ENCODE peak calls at places on chromosomes 4 and X, in ten cellular contexts. F is tibial nerve, K is Peyer's patch, L is H9, B is sigmoid colon, A is IMR-90, Q is fibroblast of lung, S is kidney, J is heart right ventricle, C is MM.1S. E is an unnamed sample. For H3K4me1, the result is how much of the 10 kb centered on the place peaks cover.

GRCh38 chrX:56728321-56728720 is 722 bp upstream of the NBDY start:
- DNase-seq in J (no peak), A (no peak), B (no peak), S (no peak), Q (peak), K (no peak), F (no peak), C (peak), L (no peak), E (no peak)

GRCh38 chr4:120049732-120050494 is 16.7 kb downstream of the MAD2L1 start:
- DNase-seq in S (peak), J (peak), K (peak), F (peak), C (peak), B (peak), L (peak), A (peak), Q (peak), E (peak)

GRCh38 chr4:80931645-80932215 is 98.8 kb upstream of the BMP3 start:
- DNase-seq in A (no peak), F (no peak), S (no peak), L (no peak), J (no peak), C (no peak), B (no peak), K (no peak), Q (peak), E (no peak)

GRCh38 chr4:48360285-48360965 is 19.1 kb downstream of the SLAIN2 start:
- DNase-seq in S (no peak), J (no peak), K (no peak), Q (peak), B (no peak), L (no peak), C (no peak), F (no peak), A (peak), E (no peak)

GRCh38 chr4:81085291-81085690 is 54.8 kb downstream of the BMP3 start:
- DNase-seq in L (no peak), K (no peak), J (no peak), F (no peak), Q (no peak), A (no peak), C (no peak), S (no peak), B (no peak), E (no peak)

GRCh38 chr4:104815593-104816156 is 321.0 kb upstream of the CXXC4 start:
- DNase-seq in A (no peak), B (no peak), C (no peak), K (no peak), J (no peak), Q (peak), S (no peak), L (no peak), F (no peak), E (no peak)

GRCh38 chr4:2878346-2878745 is 34.7 kb downstream of the ADD1 start:
- DNase-seq in Q (no peak), B (no peak), L (no peak), S (peak), J (no peak), A (no peak), C (no peak), F (no peak), K (no peak), E (no peak)

GRCh38 chr4:18733956-18734872 is 712.7 kb upstream of the LCORL start:
- DNase-seq in B (no peak), K (no peak), Q (no peak), C (no peak), A (no peak), S (no peak), L (no peak), F (no peak), J (peak), E (no peak)

GRCh38 chr4:72084587-72085011 is 52.8 kb downstream of the NPFFR2 start:
- DNase-seq in Q (peak), L (no peak), S (no peak), F (no peak), A (no peak), B (no peak), K (no peak), J (no peak), C (no peak), E (no peak)

GRCh38 chrX:30302957-30303356 is 6.2 kb downstream of the NR0B1 start:
- DNase-seq in F (no peak), C (no peak), Q (no peak), L (no peak), S (no peak), K (no peak), B (no peak), A (no peak), J (peak), E (no peak)

GRCh38 chr4:162116085-162116784 is 47.6 kb downstream of the FSTL5 start:
- DNase-seq in F (no peak), K (no peak), A (no peak), C (no peak), Q (no peak), J (no peak), S (no peak), L (peak), B (no peak), E (no peak)

GRCh38 chrX:130103605-130104004 is 6.7 kb downstream of the ELF4 start:
- DNase-seq in K (no peak), C (no peak), F (no peak), B (no peak), S (peak), L (no peak), J (no peak), Q (no peak), A (no peak), E (no peak)

GRCh38 chr4:70715097-70715496 is 6.7 kb upstream of the RUFY3 start:
- DNase-seq in L (no peak), S (no peak), B (no peak), A (peak), J (no peak), C (no peak), F (no peak), K (no peak), Q (peak), E (no peak)

GRCh38 chrX:99371976-99372595 is 1038.0 kb downstream of the PCDH19 start:
- DNase-seq in A (no peak), L (no peak), S (peak), K (no peak), B (peak), Q (no peak), J (no peak), F (no peak), C (no peak), E (peak)

GRCh38 chr4:14897217-14897616 is 105.1 kb upstream of the CPEB2 start:
- DNase-seq in L (no peak), J (no peak), S (no peak), C (no peak), A (no peak), B (no peak), Q (no peak), F (no peak), K (no peak), E (no peak)

GRCh38 chrX:155179343-155179997 is 36.8 kb upstream of the VBP1 start:
- DNase-seq in F (no peak), C (peak), K (no peak), J (no peak), L (no peak), A (no peak), S (no peak), Q (no peak), B (no peak), E (no peak)
- TF ChIP-seq CTCF in F (no peak), C (peak), K (no peak), J (peak), L (no peak), A (no peak), S (no peak), Q (no peak), B (no peak), E (no peak)

GRCh38 chr4:110163327-110164070 is 34.9 kb downstream of the ELOVL6 start:
- DNase-seq in A (peak), J (no peak), S (no peak), K (no peak), C (no peak), Q (peak), F (no peak), L (no peak), B (no peak), E (no peak)

GRCh38 chr4:110160616-110161015 is 37.8 kb downstream of the ELOVL6 start:
- DNase-seq in S (no peak), Q (no peak), J (no peak), A (no peak), L (no peak), C (no peak), B (no peak), F (no peak), K (no peak), E (no peak)

GRCh38 chr4:110164856-110165255 is 33.6 kb downstream of the ELOVL6 start:
- DNase-seq in B (no peak), C (no peak), S (no peak), J (no peak), A (no peak), L (no peak), F (no peak), Q (no peak), K (no peak), E (no peak)

GRCh38 chr4:110165382-110166285 is 32.8 kb downstream of the ELOVL6 start:
- DNase-seq in Q (peak), B (no peak), K (no peak), J (no peak), L (no peak), S (no peak), A (peak), C (peak), F (no peak), E (no peak)

GRCh38 chr4:110164251-110164650 is 34.2 kb downstream of the ELOVL6 start:
- DNase-seq in S (no peak), L (no peak), A (peak), B (no peak), C (no peak), F (no peak), K (no peak), Q (peak), J (no peak), E (no peak)
- H3K27ac ChIP-seq in S (no peak), L (no peak), A (peak), B (no peak), C (no peak), F (no peak), K (no peak), Q (peak), J (no peak), E (no peak)

GRCh38 chrX:107734646-107735045 is 40.9 kb downstream of the TSC22D3 start:
- DNase-seq in F (no peak), B (no peak), K (no peak), C (no peak), A (no peak), L (no peak), J (no peak), Q (no peak), S (no peak), E (no peak)

GRCh38 chrX:107730991-107731766 is 44.4 kb downstream of the TSC22D3 start:
- DNase-seq in L (no peak), K (no peak), J (no peak), S (no peak), A (peak), F (no peak), C (no peak), B (no peak), Q (peak), E (peak)

GRCh38 chrX:107736781-107737531 is 38.6 kb downstream of the TSC22D3 start:
- DNase-seq in Q (no peak), K (no peak), S (no peak), C (no peak), F (no peak), A (no peak), B (no peak), L (peak), J (no peak), E (peak)

GRCh38 chrX:107731831-107732502 is 43.6 kb downstream of the TSC22D3 start:
- DNase-seq in B (peak), S (peak), C (no peak), F (peak), J (peak), K (peak), L (peak), Q (peak), A (peak), E (peak)

GRCh38 chrX:107733686-107734085 is 41.9 kb downstream of the TSC22D3 start:
- DNase-seq in S (no peak), F (no peak), Q (no peak), A (no peak), B (no peak), J (no peak), L (no peak), C (no peak), K (no peak), E (peak)
- H3K4me1 ChIP-seq in S (under half), F (under half), Q (under half), A (under half), B (under half), J (half or more), L (under half), C (under half), K (under half), E (under half)

GRCh38 chr4:121054373-121054772 is 18.0 kb downstream of the NDNF start:
- DNase-seq in A (no peak), Q (no peak), C (no peak), S (no peak), L (no peak), J (no peak), K (no peak), F (no peak), B (no peak), E (no peak)

GRCh38 chr4:121053601-121054143 is 18.7 kb downstream of the NDNF start:
- DNase-seq in B (no peak), K (no peak), A (no peak), Q (peak), C (peak), F (no peak), S (no peak), L (no peak), J (no peak), E (no peak)

GRCh38 chr4:121048165-121048564 is 24.2 kb downstream of the NDNF start:
- DNase-seq in Q (no peak), S (no peak), L (no peak), C (no peak), F (no peak), A (no peak), J (no peak), K (no peak), B (no peak), E (no peak)

GRCh38 chr4:121049072-121049599 is 23.2 kb downstream of the NDNF start:
- DNase-seq in C (no peak), L (no peak), S (no peak), K (no peak), B (no peak), Q (peak), J (no peak), F (no peak), A (no peak), E (no peak)

DNA sequence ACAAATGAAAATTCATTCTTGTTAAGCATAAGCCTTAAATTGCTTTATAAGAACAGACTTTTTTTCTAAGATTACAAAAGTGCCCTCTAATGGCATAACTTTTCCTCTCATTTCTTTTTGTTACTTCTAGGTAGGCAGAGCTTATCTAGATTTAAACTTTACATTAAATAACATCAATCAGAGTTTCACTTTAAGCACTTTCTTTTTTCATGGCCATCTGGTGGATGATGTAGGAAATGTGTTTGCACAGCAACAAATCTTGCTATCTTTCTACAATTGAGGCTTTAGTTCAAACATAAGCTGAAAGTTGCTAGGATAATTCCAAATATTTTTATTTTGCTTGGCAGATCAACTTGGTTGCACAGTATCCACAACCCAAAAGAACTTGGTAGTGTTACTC is 22.1 kb downstream of the NDNF start:
- DNase-seq in L (no peak), S (no peak), Q (peak), B (no peak), K (no peak), J (no peak), F (no peak), A (no peak), C (peak), E (no peak)
- TF ChIP-seq CTCF in L (peak), S (no peak), Q (peak), B (no peak), K (peak), J (peak), F (no peak), A (peak), C (peak), E (no peak)

DNA sequence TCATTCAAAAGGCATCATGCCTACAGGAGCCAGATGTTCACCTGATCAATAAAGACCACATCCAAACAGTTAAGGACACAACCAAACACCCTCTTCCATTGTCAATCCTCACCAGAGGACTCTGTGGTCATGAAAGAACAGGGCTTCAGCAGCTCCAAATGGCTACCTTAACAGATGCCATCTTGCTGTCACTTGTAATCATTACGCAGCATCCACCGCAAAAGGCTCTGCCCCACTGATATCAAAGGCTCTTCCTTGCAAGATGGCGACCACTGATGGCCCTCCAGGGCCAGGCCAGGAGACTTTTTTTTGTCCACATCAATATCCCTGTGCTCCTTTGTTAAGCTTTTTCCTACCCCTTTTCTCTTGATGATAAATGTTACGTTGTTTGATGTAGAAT is 157.4 kb downstream of the DHRSX start:
- DNase-seq in S (no peak), K (no peak), F (no peak), A (no peak), B (no peak), L (no peak), C (no peak), Q (no peak), J (no peak), E (no peak)
- H3K27ac ChIP-seq in S (no peak), K (no peak), F (no peak), A (peak), B (no peak), L (no peak), C (no peak), Q (no peak), J (peak), E (no peak)

GRCh38 chr4:85937507-85937906 is 422.3 kb downstream of the MAPK10 start:
- DNase-seq in S (no peak), Q (no peak), J (no peak), A (no peak), L (no peak), K (no peak), F (no peak), B (no peak), C (no peak), E (no peak)

GRCh38 chr4:85929926-85930325 is 429.9 kb downstream of the MAPK10 start:
- DNase-seq in J (no peak), F (no peak), S (peak), C (no peak), L (no peak), K (peak), Q (no peak), A (no peak), B (no peak), E (peak)

GRCh38 chr4:85928775-85929585 is 430.9 kb downstream of the MAPK10 start:
- DNase-seq in B (no peak), J (no peak), A (peak), C (no peak), L (no peak), F (no peak), S (peak), K (no peak), Q (peak), E (no peak)

GRCh38 chr4:85933306-85933640 is 426.6 kb downstream of the MAPK10 start:
- DNase-seq in L (no peak), J (no peak), S (no peak), Q (no peak), F (no peak), A (no peak), K (no peak), B (no peak), C (no peak), E (no peak)

DNA sequence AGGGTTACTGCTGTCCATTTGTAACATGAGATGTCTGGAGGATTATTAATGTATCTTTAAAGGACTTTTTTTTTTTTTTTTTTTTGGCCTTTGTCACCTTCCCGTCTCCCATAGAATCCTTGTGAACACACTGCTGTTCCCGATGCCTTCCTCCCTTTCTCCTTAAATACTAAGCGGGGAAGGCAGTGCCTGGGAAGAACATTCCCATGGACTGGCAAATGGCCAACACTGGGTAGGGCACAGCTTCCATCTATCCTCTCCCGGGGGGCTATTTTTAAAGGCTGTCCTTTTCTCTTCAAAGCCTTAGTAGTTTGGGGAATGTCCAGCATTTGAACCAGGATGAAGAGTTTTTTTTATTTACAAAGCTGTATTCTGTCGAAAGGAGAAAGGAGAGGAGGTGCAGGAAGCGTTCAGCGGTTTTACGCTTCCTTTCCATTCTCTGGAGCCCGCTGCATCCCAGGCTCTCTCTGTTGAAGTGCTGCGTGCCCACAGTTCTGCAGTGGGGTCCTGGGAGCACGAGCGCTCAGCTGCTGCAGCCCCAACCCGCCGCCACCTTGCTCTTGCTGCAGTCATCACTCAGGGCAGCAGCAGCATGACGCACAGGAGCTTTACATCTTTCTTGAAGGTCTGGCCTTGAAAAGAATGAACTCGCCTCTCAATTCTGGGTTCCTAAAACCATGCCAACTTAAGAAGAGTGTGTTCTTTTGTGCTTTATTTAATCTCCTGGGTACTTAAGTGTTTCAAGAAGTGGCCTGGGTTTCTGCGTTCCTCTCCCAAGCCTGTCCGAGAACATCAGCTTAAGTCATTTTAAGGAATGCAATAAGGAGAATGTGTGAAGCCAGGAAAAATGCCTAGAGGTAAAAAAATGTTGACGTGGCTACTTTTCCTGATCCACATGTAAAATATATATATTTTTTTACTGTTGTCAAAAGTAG is 427.2 kb downstream of the MAPK10 start:
- DNase-seq in Q (peak), F (no peak), B (no peak), K (no peak), L (no peak), A (no peak), C (no peak), S (peak), J (peak), E (no peak)
- H3K4me1 ChIP-seq in Q (under half), F (under half), B (under half), K (under half), L (under half), A (under half), C (under half), S (under half), J (half or more), E (under half)

DNA sequence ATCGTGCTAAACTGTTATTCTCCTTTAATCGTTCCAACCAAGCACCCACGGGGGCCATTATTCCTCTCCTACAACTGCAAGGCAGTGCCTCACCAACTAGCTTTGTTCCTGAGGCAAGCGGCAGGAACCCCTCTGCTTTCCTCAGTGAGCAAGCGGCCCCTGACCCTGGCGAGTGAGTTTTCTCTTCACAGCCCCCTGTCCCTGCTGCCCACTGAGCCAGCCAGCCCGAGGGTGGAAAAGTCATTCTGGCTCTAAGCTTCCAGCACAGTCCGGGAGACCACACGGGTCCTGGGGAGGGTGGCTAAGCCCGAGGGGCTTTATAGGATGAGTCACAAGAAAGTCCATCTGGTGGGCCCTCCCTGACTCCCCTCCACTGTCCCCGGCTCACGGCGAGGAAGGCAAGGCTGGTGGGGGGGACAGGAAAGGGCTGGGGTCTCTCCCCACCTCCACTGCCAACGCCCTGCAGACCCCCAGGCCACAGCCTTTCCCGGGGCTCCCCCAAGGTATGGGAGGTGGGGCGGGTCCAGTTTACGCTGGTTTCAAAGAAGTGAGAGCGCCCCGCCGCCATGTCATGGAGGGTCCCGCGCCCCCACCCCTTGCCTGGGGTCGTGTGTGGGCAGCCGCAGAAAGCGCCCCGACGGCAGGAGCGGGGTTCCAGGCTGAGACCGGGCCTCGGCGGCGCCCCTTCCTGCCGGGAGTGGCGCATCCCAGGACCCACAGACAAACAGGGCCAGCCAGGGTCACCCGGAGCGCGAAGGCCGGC is 45.0 kb downstream of the CPLX1 start:
- DNase-seq in S (peak), C (peak), J (no peak), Q (no peak), K (no peak), B (no peak), L (no peak), F (no peak), A (peak), E (no peak)
- TF ChIP-seq CTCF in S (no peak), C (no peak), J (no peak), Q (no peak), K (no peak), B (no peak), L (no peak), F (no peak), A (no peak), E (no peak)